ENCODE peak calls at places on chromosomes 16 and 17, in nine cellular contexts. A, O, K, V, E, W, I, Z and C are unnamed samples.

GRCh38 chr17:69947027-69947759 is 127.8 kb upstream of the KCNJ16 start:
- DNase-seq in Z (no peak), V (no peak), I (no peak), W (no peak), E (no peak), K (no peak), A (no peak), O (no peak), C (no peak)

GRCh38 chr17:76248013-76248782 is 7.9 kb upstream of the RNF157 start:
- DNase-seq in V (no peak), W (no peak), I (no peak), K (no peak), E (no peak), O (no peak), A (no peak), Z (no peak), C (no peak)

GRCh38 chr16:88045820-88046303 is 94.6 kb downstream of the BANP start:
- DNase-seq in O (no peak), Z (no peak), I (no peak), V (no peak), K (no peak), W (no peak), E (no peak), A (no peak), C (no peak)

GRCh38 chr17:78458739-78459335 is 80.4 kb downstream of the PGS1 start:
- DNase-seq in E (no peak), V (no peak), O (no peak), A (peak), K (no peak), Z (no peak), W (no peak), I (no peak), C (no peak)

GRCh38 chr17:38509008-38509771 is 80.9 kb downstream of the ARHGAP23 start:
- DNase-seq in I (peak), E (peak), V (peak), W (peak), Z (no peak), K (peak), A (peak), O (peak), C (no peak)

GRCh38 chr16:73213761-73214480 is 166.0 kb upstream of the ZFHX3 start:
- DNase-seq in E (no peak), V (no peak), W (no peak), K (no peak), A (no peak), I (no peak), Z (no peak), O (no peak), C (no peak)

GRCh38 chr16:1950047-1950446 is 4.4 kb downstream of the RPL3L start:
- DNase-seq in A (no peak), V (no peak), K (peak), O (no peak), W (no peak), E (no peak), I (no peak), Z (no peak), C (no peak)

GRCh38 chr17:50932584-50932901 is 66.4 kb upstream of the TOB1 start:
- DNase-seq in K (no peak), Z (no peak), V (no peak), A (no peak), W (no peak), E (no peak), O (no peak), I (no peak), C (no peak)

GRCh38 chr16:86455116-86455515 is 55.2 kb upstream of the FOXF1 start:
- DNase-seq in Z (no peak), W (no peak), O (no peak), A (no peak), E (no peak), V (peak), I (no peak), K (no peak), C (no peak)

GRCh38 chr16:22077700-22078313 is 14.5 kb upstream of the VWA3A start:
- DNase-seq in A (peak), K (peak), Z (peak), O (peak), E (peak), I (peak), W (peak), V (no peak), C (peak)